ENCODE peak calls at places on chromosomes 5 and 9, in ten cellular contexts. B, Z, O, M, H, F, Y, D, W and Q are unnamed samples.

GRCh38 chr9:134290603-134291451 is 35.4 kb upstream of the RXRA start:
- DNase-seq in D (no peak), Z (no peak), F (peak; percentile 14), M (no peak), H (no peak), O (no peak), W (no peak), B (no peak), Y (no peak), Q (no peak)

GRCh38 chr5:93890657-93891056 is 149.3 kb upstream of the POU5F2 start:
- DNase-seq in W (no peak), Z (no peak), M (no peak), H (no peak), B (no peak), F (no peak), Y (no peak), D (no peak), O (no peak), Q (no peak)

GRCh38 chr5:137635521-137635921 is 100.4 kb downstream of the KLHL3 start:
- DNase-seq in W (no peak), H (no peak), D (peak; percentile 91), O (no peak), Y (no peak), M (no peak), Z (no peak), B (no peak), F (no peak), Q (no peak)

GRCh38 chr5:175749591-175749990 is 91.7 kb downstream of the HRH2 start:
- DNase-seq in O (no peak), B (no peak), Z (no peak), W (no peak), Y (no peak), M (no peak), D (no peak), F (no peak), H (no peak), Q (no peak)

GRCh38 chr5:181126841-181127240 is 4.1 kb downstream of the OR2V1 start:
- DNase-seq in D (no peak), F (no peak), B (no peak), Y (no peak), H (no peak), Z (no peak), M (no peak), O (no peak), W (peak; percentile 25), Q (no peak)

GRCh38 chr9:113632776-113633590 is 169.5 kb downstream of the RGS3 start:
- DNase-seq in F (no peak), Z (no peak), B (no peak), Y (no peak), M (no peak), O (no peak), W (peak; percentile 36), D (no peak), H (peak; percentile 52), Q (no peak)

GRCh38 chr9:106860731-106861584 is 2.0 kb upstream of the ZNF462 start:
- DNase-seq in D (no peak), W (peak; percentile 75), F (peak; percentile 53), M (peak; percentile 19), B (no peak), O (peak; percentile 65), H (no peak), Y (peak; percentile 46), Z (peak; percentile 14), Q (no peak)

GRCh38 chr5:143258559-143259253 is 144.8 kb downstream of the NR3C1 start:
- DNase-seq in Y (no peak), M (no peak), D (no peak), Z (no peak), B (no peak), F (no peak), O (no peak), W (no peak), H (no peak), Q (no peak)

GRCh38 chr5:98997000-98997399 is 68.2 kb upstream of the CHD1 start:
- DNase-seq in D (no peak), F (no peak), O (no peak), H (no peak), Z (peak; percentile 6), M (no peak), Y (no peak), W (no peak), B (no peak), Q (no peak)

GRCh38 chr5:59621477-59621876 is 272.0 kb downstream of the PDE4D start:
- DNase-seq in D (no peak), O (no peak), F (no peak), M (no peak), B (no peak), W (no peak), Z (no peak), Y (no peak), H (no peak), Q (no peak)

GRCh38 chr9:113992276-113992951 is 85.7 kb downstream of the AMBP start:
- DNase-seq in O (peak; percentile 70), H (peak; percentile 63), M (peak; percentile 16), W (no peak), B (no peak), Z (no peak), F (no peak), Y (no peak), D (no peak), Q (peak; percentile 40)

GRCh38 chr9:125852386-125852785 is 105.2 kb downstream of the PBX3 start:
- DNase-seq in Y (no peak), O (no peak), F (no peak), Z (no peak), D (no peak), M (no peak), W (no peak), B (no peak), H (no peak), Q (no peak)

GRCh38 chr5:91383956-91384300 is 811 bp upstream of the ARRDC3 start:
- DNase-seq in D (no peak), M (peak; percentile 33), H (no peak), Y (peak; percentile 28), O (no peak), B (no peak), W (no peak), Z (no peak), F (no peak), Q (no peak)

GRCh38 chr9:26012797-26013594 is 334.8 kb upstream of the TUSC1 start:
- DNase-seq in W (no peak), M (no peak), Y (no peak), D (no peak), B (no peak), H (no peak), F (no peak), O (no peak), Z (no peak), Q (no peak)
- TF ChIP-seq EP300 in W (no peak), M (no peak), Y (no peak), D (no peak), B (no peak), H (no peak), F (no peak), O (no peak), Z (no peak), Q (no peak)

DNA sequence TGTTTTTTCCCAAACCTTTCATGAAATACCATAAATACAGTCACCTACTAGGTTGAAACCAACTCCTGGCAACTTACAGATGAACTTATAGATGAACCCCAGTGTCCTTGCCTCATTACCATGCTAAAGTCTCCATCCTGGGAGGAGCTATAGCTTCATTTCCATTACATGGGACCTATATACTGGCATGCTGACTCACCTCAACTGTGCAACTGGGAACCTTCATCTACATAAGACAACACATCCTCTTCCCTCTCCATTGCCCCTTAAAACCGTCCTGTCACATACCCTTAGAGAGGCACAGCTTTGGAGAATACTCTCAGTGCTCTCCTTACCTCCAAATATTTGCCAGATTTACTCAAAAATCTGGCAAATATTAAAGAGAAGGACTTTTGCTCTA is 638.3 kb downstream of the HTR1A start:
- DNase-seq in Z (no peak), O (no peak), D (no peak), B (no peak), F (no peak), Y (no peak), W (no peak), H (no peak), M (no peak), Q (no peak)
- H3K4me3 ChIP-seq in Z (no peak overlapping the region), O (no peak overlapping the region), D (no peak overlapping the region), B (no peak overlapping the region), F (no peak overlapping the region), Y (no peak overlapping the region), W (no peak overlapping the region), H (no peak overlapping the region), M (no peak overlapping the region), Q (no peak overlapping the region)

DNA sequence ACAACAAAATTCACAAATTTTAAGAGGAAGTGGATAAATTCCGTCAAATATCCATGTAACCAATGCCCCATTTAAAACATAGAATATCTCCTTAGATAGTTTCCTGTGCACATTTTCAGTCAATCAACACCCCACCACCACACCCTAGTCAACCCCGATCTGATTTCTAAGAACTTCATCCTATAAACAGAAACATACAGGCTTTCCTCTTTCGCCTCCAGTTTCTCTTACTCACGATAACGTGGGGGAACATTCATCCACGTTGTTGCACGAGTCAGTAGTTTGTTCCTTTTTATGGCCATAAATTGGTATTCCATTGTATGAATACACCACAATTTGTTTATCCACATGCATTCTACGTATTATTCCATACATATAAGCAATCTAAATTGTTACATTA is 35.6 kb upstream of the TRIO start:
- DNase-seq in H (no peak), W (no peak), B (peak; percentile 18), F (no peak), M (no peak), Y (no peak), D (no peak), O (no peak), Z (no peak), Q (no peak)
- H3K4me1 ChIP-seq in H (peaks cover 6% of the 10 kb centered on the region), W (no peaks in the 10 kb centered on the region), B (no peaks in the 10 kb centered on the region), F (no peaks in the 10 kb centered on the region), M (no peaks in the 10 kb centered on the region), Y (peaks cover 12% of the 10 kb centered on the region), D (no peaks in the 10 kb centered on the region), O (peaks cover 28% of the 10 kb centered on the region), Z (peaks cover 36% of the 10 kb centered on the region), Q (no peaks in the 10 kb centered on the region)

GRCh38 chr9:135530146-135530545 is 8.9 kb downstream of the LCN1 start:
- DNase-seq in W (peak; percentile 20), Z (no peak), Y (no peak), M (no peak), H (no peak), D (no peak), F (no peak), B (no peak), O (no peak), Q (peak; percentile 19)
- TF ChIP-seq EP300 in W (no peak), Z (no peak), Y (no peak), M (no peak), H (no peak), D (no peak), F (no peak), B (no peak), O (no peak), Q (no peak)

DNA sequence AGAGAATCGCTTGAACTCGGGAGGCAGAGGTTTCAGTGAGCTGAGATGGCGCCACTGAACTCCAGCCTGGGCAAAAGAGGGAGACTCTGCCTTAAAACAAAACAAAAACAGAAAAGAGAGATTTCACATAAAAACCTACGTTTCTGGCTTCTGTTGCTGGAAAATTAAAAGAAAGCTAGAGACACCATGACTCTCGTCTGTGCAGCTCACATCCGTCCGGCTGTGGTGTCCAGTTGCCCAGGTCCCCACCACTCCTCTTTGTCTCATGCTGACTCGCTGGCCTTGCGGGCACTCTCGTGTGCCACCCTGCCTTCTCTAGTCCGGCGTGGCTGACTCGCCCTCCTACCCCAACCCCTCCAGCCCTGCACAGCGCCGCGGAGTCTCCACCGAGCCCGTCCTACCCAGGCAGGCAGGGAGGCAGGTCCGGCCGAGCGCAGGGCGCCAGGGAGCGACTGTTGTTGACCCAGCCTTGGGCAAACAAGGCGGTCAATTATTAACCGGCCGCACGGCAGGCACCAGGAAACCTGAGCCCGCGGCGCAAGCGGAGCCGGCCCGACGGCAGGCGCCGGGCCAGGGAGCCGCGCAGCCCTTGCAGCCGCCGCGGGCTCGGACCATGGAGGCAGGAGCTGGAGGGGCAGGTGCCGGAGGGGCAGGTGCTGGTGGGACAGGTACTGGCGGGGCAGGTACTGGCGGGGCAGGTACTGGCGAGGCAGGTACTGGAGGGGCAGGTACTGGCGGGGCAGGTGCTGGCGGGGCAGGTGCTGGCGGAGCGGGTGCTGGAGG is at the start of gene PRRT1B:
- DNase-seq in F (no peak), M (no peak), H (no peak), O (peak; percentile 69), W (no peak), D (no peak), Z (peak; percentile 92), Y (peak; percentile 89), B (no peak), Q (peak; percentile 94)
- H3K4me3 ChIP-seq in F (no peak within 1 kb of the TSS), M (peak within 1 kb of the TSS; percentile 27), H (peak within 1 kb of the TSS; percentile 22), O (no peak within 1 kb of the TSS), W (peak within 1 kb of the TSS; percentile 24), D (peak within 1 kb of the TSS; percentile 39), Z (peak within 1 kb of the TSS; percentile 48), Y (peak within 1 kb of the TSS; percentile 7), B (no peak within 1 kb of the TSS), Q (peak within 1 kb of the TSS; percentile 40)